ENCODE peak calls at places on chromosome 4, in five cellular contexts. P, S, C, Z and I are unnamed samples.

GRCh38 chr4:164807611-164808010 is 53.7 kb downstream of the SMIM31 start:
- DNase-seq in Z (no peak), P (no peak), C (no peak), S (no peak), I (no peak)

GRCh38 chr4:41360214-41360910 is 103.6 kb downstream of the UCHL1 start:
- DNase-seq in C (no peak), Z (no peak), P (peak), S (peak), I (no peak)

GRCh38 chr4:168484626-168485025 is 4.3 kb upstream of the DDX60L start:
- DNase-seq in Z (no peak), S (peak), P (no peak), C (no peak), I (no peak)

GRCh38 chr4:175413561-175413960 is 398.5 kb downstream of the GPM6A start:
- DNase-seq in S (no peak), P (no peak), Z (no peak), C (no peak), I (no peak)

GRCh38 chr4:119746951-119747350 is 118.3 kb upstream of the PDE5A start:
- DNase-seq in C (no peak), P (no peak), Z (no peak), S (peak), I (no peak)

GRCh38 chr4:172055046-172055445 is 241.8 kb downstream of the GALNTL6 start:
- DNase-seq in S (no peak), C (no peak), Z (no peak), P (no peak), I (no peak)

GRCh38 chr4:4860803-4861591 is 1.5 kb downstream of the MSX1 start:
- DNase-seq in S (peak), C (peak), P (peak), Z (no peak), I (no peak)

GRCh38 chr4:174848596-174848995 is 19.5 kb upstream of the GLRA3 start:
- DNase-seq in S (no peak), Z (no peak), P (no peak), C (no peak), I (no peak)

GRCh38 chr4:43277003-43277402 is 384.5 kb downstream of the GRXCR1 start:
- DNase-seq in S (peak), P (no peak), Z (no peak), C (no peak), I (no peak)

GRCh38 chr4:162921178-162921785 is 245.4 kb downstream of the NAF1 start:
- DNase-seq in P (no peak), C (no peak), S (no peak), Z (no peak), I (no peak)

GRCh38 chr4:159144112-159144694 is 41.3 kb downstream of the RAPGEF2 start:
- DNase-seq in C (no peak), Z (no peak), S (no peak), P (no peak), I (peak)

GRCh38 chr4:73668806-73669205 is 48.6 kb upstream of the RASSF6 start:
- DNase-seq in S (no peak), P (peak), C (no peak), Z (no peak), I (no peak)

GRCh38 chr4:174464949-174465348 is 57.3 kb downstream of the HPGD start:
- DNase-seq in P (no peak), C (no peak), Z (no peak), S (no peak), I (no peak)

GRCh38 chr4:74267998-74268606 is 40.2 kb upstream of the EPGN start:
- DNase-seq in P (peak), C (no peak), S (peak), Z (no peak), I (no peak)

GRCh38 chr4:165982934-165983333 is 109.9 kb downstream of the TLL1 start:
- DNase-seq in P (no peak), S (no peak), C (no peak), Z (no peak), I (no peak)

GRCh38 chr4:17769406-17770174 is 11.8 kb downstream of the FAM184B start:
- DNase-seq in P (no peak), S (no peak), Z (no peak), C (no peak), I (no peak)

GRCh38 chr4:4326136-4326535 is 36.1 kb downstream of the ZBTB49 start:
- DNase-seq in C (no peak), Z (no peak), P (no peak), S (no peak), I (no peak)

GRCh38 chr4:1643971-1644735 is 40.0 kb downstream of the FAM53A start:
- DNase-seq in C (no peak), Z (no peak), P (no peak), S (no peak), I (no peak)

GRCh38 chr4:680931-681645 is 6.7 kb downstream of the MYL5 start:
- DNase-seq in P (peak), S (no peak), Z (no peak), C (peak), I (peak)

GRCh38 chr4:87025614-87026041 is 90.8 kb downstream of the AFF1 start:
- DNase-seq in P (no peak), Z (no peak), S (no peak), C (no peak), I (no peak)

GRCh38 chr4:187380181-187380581 is 615.4 kb upstream of the ZFP42 start:
- DNase-seq in P (no peak), C (no peak), S (peak), Z (no peak), I (peak)

GRCh38 chr4:83417566-83417965 is 38.1 kb downstream of the HELQ start:
- DNase-seq in S (no peak), P (no peak), C (no peak), Z (no peak), I (no peak)

GRCh38 chr4:152540941-152541340 is 5.0 kb upstream of the FBXW7 start:
- DNase-seq in C (no peak), S (no peak), P (no peak), Z (no peak), I (no peak)
- TF ChIP-seq POLR2A in C (no peak), S (no peak), P (no peak), Z (no peak), I (peak)

GRCh38 chr4:186190456-186191265 is 706 bp upstream of the CYP4V2 start:
- DNase-seq in P (no peak), Z (peak), S (no peak), C (no peak), I (peak)

GRCh38 chr4:186193851-186194250 is 2.5 kb downstream of the CYP4V2 start:
- DNase-seq in S (no peak), C (no peak), Z (no peak), P (peak), I (no peak)

GRCh38 chr4:186191266-186192067 is at the start of gene CYP4V2:
- DNase-seq in S (peak), P (peak), Z (peak), C (peak), I (peak)

GRCh38 chr4:186189656-186190055 is 1.7 kb upstream of the CYP4V2 start:
- DNase-seq in S (no peak), Z (no peak), P (no peak), C (no peak), I (no peak)

GRCh38 chr4:186192068-186192751 is 843 bp downstream of the CYP4V2 start:
- DNase-seq in S (peak), P (peak), C (peak), Z (peak), I (peak)
- TF ChIP-seq POLR2A in S (no peak), P (peak), C (no peak), Z (no peak), I (no peak)

GRCh38 chr4:110622841-110623709 is at the start of gene PITX2:
- DNase-seq in S (peak), P (peak), C (peak), Z (no peak), I (peak)
- TF ChIP-seq POLR2A in S (no peak), P (no peak), C (no peak), Z (no peak), I (no peak)

GRCh38 chr4:118348886-118349285 is 3.9 kb downstream of the PRSS12 start:
- DNase-seq in Z (no peak), C (no peak), P (no peak), S (no peak), I (no peak)
- TF ChIP-seq POLR2A in Z (no peak), C (no peak), P (no peak), S (no peak), I (no peak)

DNA sequence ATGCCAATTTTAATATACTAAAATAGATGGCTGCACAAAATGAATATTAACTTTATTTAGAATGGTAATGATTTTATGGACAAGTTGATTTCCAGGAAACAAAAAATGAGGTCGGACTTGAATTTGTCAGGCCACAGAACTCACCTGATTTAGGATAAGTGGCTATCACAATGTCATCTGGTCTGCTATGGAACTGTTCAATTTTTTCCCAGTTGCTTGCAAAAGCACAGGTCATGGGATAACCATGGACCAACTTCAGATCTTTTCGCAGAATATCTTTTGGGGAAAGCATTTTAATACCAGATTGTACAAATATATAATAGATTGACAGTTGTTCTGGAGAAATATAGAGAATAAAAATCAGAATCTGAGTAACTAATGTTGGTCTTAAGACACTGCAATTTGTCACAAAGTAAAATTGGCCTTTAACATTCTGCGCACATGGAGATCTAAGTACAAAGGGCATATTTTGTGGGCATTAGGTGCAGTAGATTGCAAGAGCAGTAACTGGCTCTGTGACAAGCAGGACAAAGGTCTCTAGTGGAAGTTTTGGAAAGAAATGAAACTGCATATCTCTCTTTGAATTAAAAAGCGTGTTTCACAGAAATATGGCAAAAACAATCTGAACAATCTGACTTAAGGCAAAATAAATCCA is 5.4 kb downstream of the SULT1B1 start:
- DNase-seq in P (no peak), S (no peak), Z (no peak), C (no peak), I (no peak)
- TF ChIP-seq POLR2A in P (no peak), S (no peak), Z (no peak), C (no peak), I (no peak)

GRCh38 chr4:108360857-108361820 is 192.4 kb upstream of the LEF1 start:
- DNase-seq in C (no peak), Z (no peak), S (peak), P (no peak), I (no peak)

GRCh38 chr4:108361886-108362285 is 193.2 kb upstream of the LEF1 start:
- DNase-seq in C (no peak), P (no peak), Z (no peak), S (no peak), I (no peak)

GRCh38 chr4:108356209-108356535 is 187.4 kb upstream of the LEF1 start:
- DNase-seq in C (no peak), Z (no peak), P (no peak), S (no peak), I (no peak)

GRCh38 chr4:108359130-108359709 is 190.5 kb upstream of the LEF1 start:
- DNase-seq in P (no peak), C (no peak), S (no peak), Z (no peak), I (no peak)

DNA sequence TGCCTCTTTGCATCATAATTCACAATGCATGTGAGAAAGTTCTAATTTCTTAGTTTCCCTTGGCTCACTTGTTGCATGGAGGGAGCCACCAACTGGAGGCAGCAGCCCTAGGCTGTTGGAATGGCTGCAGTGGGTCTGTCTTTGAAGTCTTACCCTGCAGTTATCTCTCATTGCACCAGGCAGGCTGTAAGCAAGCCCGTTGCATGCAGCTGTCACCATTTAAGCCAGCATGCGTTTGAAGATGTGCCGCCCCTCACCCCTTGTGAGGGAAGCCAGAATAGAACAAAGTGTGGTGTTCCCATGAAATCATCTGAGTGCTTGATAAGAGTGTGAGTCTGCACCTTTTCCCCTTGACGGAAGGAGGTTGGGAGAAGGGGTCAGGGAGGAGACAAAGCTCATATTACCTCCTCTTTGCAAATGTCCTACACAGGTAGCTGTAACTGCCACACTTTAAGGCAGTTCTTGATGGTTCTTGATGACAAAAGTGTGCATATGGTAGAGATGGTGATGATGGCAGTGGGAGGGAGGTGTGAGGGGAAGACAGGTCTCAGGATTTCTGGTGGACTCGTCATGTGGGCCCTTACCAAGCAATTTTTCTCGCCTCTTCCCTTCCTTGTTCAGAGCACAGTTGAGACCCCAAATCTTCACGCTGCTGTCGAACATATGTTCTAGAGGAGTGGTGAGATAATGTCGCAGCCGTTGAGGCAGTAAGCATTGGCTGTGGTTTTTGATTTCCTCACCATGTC is 191.4 kb upstream of the LEF1 start:
- DNase-seq in Z (no peak), S (no peak), P (no peak), C (no peak), I (peak)
- TF ChIP-seq POLR2A in Z (no peak), S (no peak), P (no peak), C (no peak), I (no peak)

GRCh38 chr4:145180298-145181090 is at the start of gene OTUD4:
- DNase-seq in C (peak), P (peak), S (peak), Z (peak), I (peak)

GRCh38 chr4:145178740-145179139 is 1.6 kb downstream of the OTUD4 start:
- DNase-seq in P (no peak), Z (no peak), S (no peak), C (no peak), I (peak)

GRCh38 chr4:145181091-145181501 is 707 bp upstream of the OTUD4 start:
- DNase-seq in C (no peak), S (no peak), Z (no peak), P (no peak), I (no peak)

GRCh38 chr4:145177906-145178538 is 2.4 kb downstream of the OTUD4 start:
- DNase-seq in Z (peak), P (peak), C (no peak), S (peak), I (peak)

DNA sequence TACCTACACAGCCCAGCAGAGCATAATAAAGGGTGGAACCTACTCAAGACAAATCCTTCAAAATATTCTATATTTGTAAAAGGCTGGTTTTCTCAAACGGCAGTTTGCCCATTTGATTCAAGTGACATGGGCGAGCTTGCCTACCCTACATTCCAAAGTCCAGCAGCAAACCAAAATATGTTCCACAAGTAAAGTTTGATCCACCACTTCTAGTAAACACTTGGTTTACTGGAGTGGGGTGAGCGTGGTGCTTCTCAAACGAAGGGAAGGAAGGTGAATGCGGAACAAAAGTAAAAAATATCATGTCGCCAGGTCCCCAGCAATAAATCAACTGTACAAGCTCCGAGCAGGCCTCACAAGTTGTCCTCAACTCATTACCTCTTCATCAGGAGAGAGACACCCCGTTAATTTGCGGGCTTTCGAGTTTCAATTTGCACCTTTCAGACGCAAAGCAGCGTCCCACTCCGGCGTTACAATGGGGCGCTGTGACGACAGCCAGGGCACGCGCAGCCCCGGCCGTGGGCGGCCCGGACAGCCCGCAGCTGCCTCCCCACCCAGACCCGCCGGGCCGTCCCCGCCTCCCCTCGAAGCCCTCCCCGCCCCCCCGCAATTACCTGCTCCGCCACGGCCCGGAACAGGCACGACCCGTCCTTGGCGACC is 1.1 kb downstream of the OTUD4 start:
- DNase-seq in C (peak), Z (peak), P (peak), S (peak), I (peak)
- TF ChIP-seq POLR2A in C (no peak), Z (peak), P (no peak), S (peak), I (peak)

GRCh38 chr4:98521486-98521885 is 136.9 kb downstream of the TSPAN5 start:
- DNase-seq in S (no peak), Z (no peak), P (no peak), C (no peak), I (no peak)

GRCh38 chr4:98518555-98519267 is 139.7 kb downstream of the TSPAN5 start:
- DNase-seq in P (no peak), S (no peak), Z (no peak), C (no peak), I (no peak)

GRCh38 chr4:98522062-98522461 is 136.3 kb downstream of the TSPAN5 start:
- DNase-seq in S (no peak), P (no peak), C (no peak), Z (no peak), I (no peak)

GRCh38 chr4:98517444-98518021 is 140.9 kb downstream of the TSPAN5 start:
- DNase-seq in C (peak), S (peak), P (no peak), Z (no peak), I (no peak)

GRCh38 chr4:98519268-98519993 is 139.0 kb downstream of the TSPAN5 start:
- DNase-seq in S (peak), P (no peak), C (peak), Z (no peak), I (no peak)
- TF ChIP-seq POLR2A in S (no peak), P (no peak), C (no peak), Z (no peak), I (no peak)